ENCODE peak calls at places on chromosome 6, in ten cellular contexts. M is AG09319, F is astrocyte, B is WTC11, K is HFF-Myc, W is H9, H is choroid plexus epithelial cell, G is progenitor cell of endocrine pancreas, R is MM.1S, T is GM20000. X is an unnamed sample.

GRCh38 chr6:158869604-158870417 is 50.6 kb upstream of the EZR start:
- DNase-seq in M (no peak), F (peak), B (peak), K (peak), W (peak), H (peak), G (peak), R (peak), T (peak), X (peak)

GRCh38 chr6:21739241-21739640 is 145.7 kb downstream of the SOX4 start:
- DNase-seq in M (no peak), F (no peak), B (no peak), K (no peak), W (no peak), H (no peak), G (no peak), R (no peak), T (no peak), X (no peak)

GRCh38 chr6:3292431-3293197 is 33.9 kb downstream of the PSMG4 start:
- DNase-seq in M (no peak), F (no peak), B (peak), K (no peak), W (no peak), H (no peak), G (no peak), R (no peak), T (no peak), X (no peak)

GRCh38 chr6:135623979-135624378 is 126.4 kb upstream of the AHI1 start:
- DNase-seq in M (no peak), F (no peak), B (no peak), K (no peak), W (no peak), H (no peak), G (no peak), R (no peak), T (no peak), X (no peak)

GRCh38 chr6:37699138-37699766 is 1.6 kb upstream of the MDGA1 start:
- DNase-seq in M (no peak), F (no peak), B (no peak), K (no peak), W (no peak), H (no peak), G (no peak), R (peak), T (peak), X (no peak)

GRCh38 chr6:157240059-157240959 is 83.0 kb downstream of the TMEM242 start:
- DNase-seq in M (no peak), F (peak), B (no peak), K (no peak), W (no peak), H (no peak), G (peak), R (peak), T (no peak), X (no peak)

GRCh38 chr6:107652526-107653182 is 162.7 kb downstream of the SOBP start:
- DNase-seq in M (no peak), F (no peak), B (no peak), K (no peak), W (no peak), H (no peak), G (no peak), R (peak), T (no peak), X (no peak)

GRCh38 chr6:29974901-29975560 is 32.7 kb downstream of the HLA-A start:
- DNase-seq in M (no peak), F (no peak), B (no peak), K (no peak), W (peak), H (no peak), G (no peak), R (no peak), T (no peak), X (peak)

GRCh38 chr6:126199482-126199881 is 140.4 kb upstream of the CENPW start:
- DNase-seq in M (no peak), F (no peak), B (no peak), K (no peak), W (no peak), H (no peak), G (no peak), R (no peak), T (no peak), X (no peak)

GRCh38 chr6:31350551-31350950 is 6.4 kb downstream of the HLA-B start:
- DNase-seq in M (no peak), F (no peak), B (no peak), K (no peak), W (no peak), H (no peak), G (no peak), R (no peak), T (no peak), X (no peak)

GRCh38 chr6:35727206-35727934 is 9.5 kb upstream of the ARMC12 start:
- DNase-seq in M (no peak), F (peak), B (peak), K (no peak), W (peak), H (peak), G (peak), R (peak), T (no peak), X (peak)

GRCh38 chr6:4369616-4370015 is 234.2 kb upstream of the ECI2 start:
- DNase-seq in M (no peak), F (peak), B (no peak), K (no peak), W (no peak), H (peak), G (no peak), R (no peak), T (no peak), X (no peak)

GRCh38 chr6:235763-236360 is 56.4 kb upstream of the DUSP22 start:
- DNase-seq in M (peak), F (peak), B (no peak), K (no peak), W (no peak), H (peak), G (no peak), R (peak), T (no peak), X (no peak)

GRCh38 chr6:147941143-147941542 is 401.5 kb upstream of the SASH1 start:
- DNase-seq in M (peak), F (peak), B (peak), K (peak), W (peak), H (no peak), G (no peak), R (no peak), T (no peak), X (no peak)

GRCh38 chr6:28867078-28867414 is 56.7 kb downstream of the TRIM27 start:
- DNase-seq in M (no peak), F (peak), B (no peak), K (no peak), W (no peak), H (peak), G (no peak), R (no peak), T (peak), X (no peak)

GRCh38 chr6:19772891-19773290 is 64.3 kb upstream of the ID4 start:
- DNase-seq in M (no peak), F (no peak), B (no peak), K (no peak), W (no peak), H (peak), G (no peak), R (no peak), T (no peak), X (no peak)
- TF ChIP-seq CTCF in M (no peak), F (peak), B (no peak), K (no peak), W (peak), H (no peak), G (no peak), R (no peak), T (no peak), X (no peak)

DNA sequence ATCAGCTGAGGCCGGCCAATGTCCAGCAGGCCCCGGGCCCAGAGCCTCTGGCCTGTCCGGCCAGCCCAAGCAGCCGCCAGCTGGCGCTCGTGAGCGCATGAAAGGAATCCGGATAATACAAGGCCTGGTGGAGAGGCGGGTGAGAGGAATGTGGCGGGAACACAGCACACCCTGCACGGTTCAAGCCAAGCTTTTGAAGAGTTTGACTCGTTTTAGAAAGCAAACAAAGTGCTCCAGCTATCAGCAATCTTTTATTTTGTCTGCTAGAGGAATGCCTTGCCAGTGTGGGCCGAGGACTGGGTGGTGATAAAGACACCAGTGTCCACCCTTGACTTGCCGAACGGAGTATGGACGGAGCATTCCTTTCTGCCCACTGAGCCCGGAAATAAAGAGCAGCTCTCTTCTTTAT is 9.3 kb upstream of the NEDD9 start:
- DNase-seq in M (no peak), F (peak), B (peak), K (no peak), W (peak), H (peak), G (peak), R (no peak), T (no peak), X (no peak)
- TF ChIP-seq CTCF in M (peak), F (peak), B (peak), K (peak), W (peak), H (peak), G (peak), R (no peak), T (no peak), X (no peak)

DNA sequence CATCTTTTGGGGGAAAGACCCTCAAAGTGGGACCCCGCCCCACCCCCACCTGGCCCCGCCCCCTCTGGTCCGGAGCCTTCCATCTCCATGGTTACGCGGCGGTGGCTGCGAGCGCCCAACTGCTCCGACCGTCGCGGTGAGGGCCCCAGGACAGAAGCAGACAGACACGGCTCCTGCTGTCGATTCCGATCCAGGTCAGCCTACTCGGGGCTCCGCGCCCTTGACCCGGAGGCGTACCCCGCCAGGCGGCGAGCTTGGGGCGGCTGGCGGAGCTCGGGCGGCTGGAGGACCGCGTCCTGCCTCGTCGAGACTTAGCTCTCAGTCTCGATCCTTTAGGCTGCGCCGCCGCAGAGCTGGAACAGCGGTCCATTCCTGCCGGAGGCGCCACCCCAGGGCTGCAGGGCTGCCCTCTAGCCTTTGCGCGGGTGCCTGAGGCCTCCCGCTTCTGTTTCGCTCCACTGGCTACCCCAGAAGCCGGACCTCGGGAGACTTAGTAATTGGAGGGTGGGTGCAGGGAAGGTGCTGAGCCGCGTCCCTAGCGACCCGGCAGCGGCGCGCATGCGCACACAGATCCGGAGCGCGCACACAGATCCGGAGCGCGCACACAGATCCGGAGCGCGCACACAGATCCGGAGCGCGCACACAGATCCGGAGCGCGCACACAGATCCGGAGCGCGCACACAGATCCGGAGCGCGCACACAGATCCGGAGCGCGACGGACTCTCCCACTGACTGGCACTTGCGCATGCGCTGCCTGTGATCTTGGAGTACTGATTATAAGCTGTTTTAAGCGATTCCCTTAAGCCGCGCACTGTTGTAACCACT is at the start of gene CFAP206:
- DNase-seq in M (peak), F (peak), B (peak), K (peak), W (peak), H (peak), G (peak), R (peak), T (peak), X (peak)
- TF ChIP-seq CTCF in M (peak), F (no peak), B (no peak), K (peak), W (peak), H (peak), G (no peak), R (peak), T (no peak), X (no peak)

GRCh38 chr6:112160745-112161144 is 73.4 kb downstream of the FAM229B start:
- DNase-seq in M (no peak), F (no peak), B (no peak), K (no peak), W (no peak), H (peak), G (no peak), R (no peak), T (no peak), X (no peak)

DNA sequence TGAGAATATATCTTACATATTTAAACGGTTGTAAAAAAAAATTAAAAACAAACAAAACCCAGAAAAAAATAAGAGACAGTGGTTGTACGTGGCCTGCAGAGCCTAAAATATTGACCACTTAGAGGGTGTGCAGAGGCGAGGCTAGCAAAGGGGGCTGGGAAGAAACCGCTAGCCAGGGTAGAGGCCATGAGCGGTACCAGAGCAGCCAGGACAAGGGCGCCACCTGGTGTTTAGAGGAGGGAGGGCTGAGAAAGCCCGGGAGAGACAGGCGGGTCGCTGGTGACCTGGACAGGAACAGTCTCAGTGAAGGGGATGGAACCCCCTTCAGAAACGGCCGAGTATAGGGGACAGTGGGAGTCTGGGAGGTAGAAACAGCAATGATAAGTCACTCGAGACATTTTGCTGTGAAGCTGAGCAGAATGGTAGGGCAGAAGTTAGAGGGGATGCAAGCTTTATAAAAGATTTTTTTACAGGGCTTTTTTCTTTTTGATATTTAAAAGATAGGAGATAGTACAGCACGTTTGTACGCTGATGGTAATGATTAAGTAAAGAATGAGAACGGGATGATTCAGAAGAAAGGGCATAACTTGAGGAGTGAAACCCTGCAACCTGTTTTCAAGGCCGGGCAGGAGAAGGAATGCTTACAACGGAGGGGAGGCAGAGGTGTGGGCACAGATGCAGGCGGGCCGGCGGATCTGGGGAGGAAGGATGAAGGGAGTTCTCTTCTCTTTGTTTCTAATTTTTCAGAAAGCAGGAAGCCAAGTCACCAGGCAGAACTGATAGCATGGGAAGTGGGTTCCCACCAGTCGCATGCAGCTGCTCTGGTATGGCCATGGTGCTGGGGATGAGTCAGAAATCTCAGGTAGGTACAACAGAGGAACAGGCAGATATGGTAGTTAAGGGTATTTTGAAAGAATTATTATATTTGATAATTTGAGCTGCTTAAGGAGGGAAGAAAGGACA is 76.2 kb downstream of the FAM229B start:
- DNase-seq in M (no peak), F (no peak), B (peak), K (no peak), W (peak), H (peak), G (peak), R (peak), T (peak), X (peak)
- TF ChIP-seq CTCF in M (peak), F (peak), B (peak), K (peak), W (peak), H (peak), G (peak), R (peak), T (peak), X (peak)

GRCh38 chr6:50804283-50804682 is 14.4 kb upstream of the TFAP2B start:
- DNase-seq in M (no peak), F (no peak), B (no peak), K (no peak), W (no peak), H (no peak), G (no peak), R (no peak), T (no peak), X (no peak)
- TF ChIP-seq CTCF in M (no peak), F (no peak), B (no peak), K (no peak), W (no peak), H (no peak), G (no peak), R (no peak), T (no peak), X (no peak)

X was measured in GM13976.